ENCODE peak calls at places on chromosomes 7 and 10, in seven cellular contexts. One of them, this sample, is unnamed.

GRCh38 chr7:1466524-1467271 is 7.4 kb upstream of the MICALL2 start:
- DNase-seq in HCT116: no peak
- DNase-seq in dorsolateral prefrontal cortex: peak
- DNase-seq in HepG2: peak
- DNase-seq in HFFc6: peak
- DNase-seq in MM.1S: peak
- DNase-seq in BJ: peak
- DNase-seq in this sample: no peak

GRCh38 chr7:48089415-48089975 is 430 bp downstream of the UPP1 start:
- DNase-seq in HFFc6: no peak
- DNase-seq in MM.1S: no peak
- DNase-seq in BJ: no peak
- DNase-seq in HCT116: no peak
- DNase-seq in dorsolateral prefrontal cortex: peak
- DNase-seq in HepG2: no peak
- DNase-seq in this sample: peak

GRCh38 chr10:16458196-16458977 is 21.6 kb downstream of the PTER start:
- DNase-seq in MM.1S: no peak
- DNase-seq in HepG2: no peak
- DNase-seq in BJ: no peak
- DNase-seq in HFFc6: no peak
- DNase-seq in HCT116: no peak
- DNase-seq in dorsolateral prefrontal cortex: no peak
- DNase-seq in this sample: no peak

GRCh38 chr7:2701832-2702593 is 14.0 kb downstream of the AMZ1 start:
- DNase-seq in dorsolateral prefrontal cortex: peak
- DNase-seq in HepG2: no peak
- DNase-seq in MM.1S: no peak
- DNase-seq in HCT116: no peak
- DNase-seq in HFFc6: no peak
- DNase-seq in BJ: no peak
- DNase-seq in this sample: no peak

GRCh38 chr7:111006691-111007090 is 84.2 kb upstream of the LRRN3 start:
- DNase-seq in HFFc6: peak
- DNase-seq in MM.1S: no peak
- DNase-seq in dorsolateral prefrontal cortex: no peak
- DNase-seq in HCT116: no peak
- DNase-seq in BJ: no peak
- DNase-seq in HepG2: no peak
- DNase-seq in this sample: no peak

GRCh38 chr7:27442446-27442845 is 199.8 kb downstream of the EVX1 start:
- DNase-seq in dorsolateral prefrontal cortex: no peak
- DNase-seq in HepG2: no peak
- DNase-seq in HCT116: peak
- DNase-seq in BJ: no peak
- DNase-seq in HFFc6: peak
- DNase-seq in MM.1S: no peak
- DNase-seq in this sample: peak

GRCh38 chr7:23586159-23586558 is 11.0 kb upstream of the CCDC126 start:
- DNase-seq in MM.1S: no peak
- DNase-seq in BJ: no peak
- DNase-seq in HepG2: no peak
- DNase-seq in dorsolateral prefrontal cortex: no peak
- DNase-seq in HCT116: no peak
- DNase-seq in HFFc6: no peak
- DNase-seq in this sample: no peak

GRCh38 chr10:48551796-48552591 is 52.9 kb downstream of the ARHGAP22 start:
- DNase-seq in BJ: no peak
- DNase-seq in HCT116: peak
- DNase-seq in MM.1S: peak
- DNase-seq in dorsolateral prefrontal cortex: peak
- DNase-seq in HepG2: no peak
- DNase-seq in HFFc6: peak
- DNase-seq in this sample: peak

GRCh38 chr10:5975641-5976473 is 1.5 kb downstream of the IL15RA start:
- DNase-seq in HepG2: no peak
- DNase-seq in HFFc6: no peak
- DNase-seq in MM.1S: peak
- DNase-seq in HCT116: no peak
- DNase-seq in BJ: no peak
- DNase-seq in dorsolateral prefrontal cortex: no peak
- DNase-seq in this sample: no peak

GRCh38 chr7:42208586-42208985 is 28.4 kb downstream of the GLI3 start:
- DNase-seq in MM.1S: no peak
- DNase-seq in dorsolateral prefrontal cortex: no peak
- DNase-seq in HFFc6: peak
- DNase-seq in HCT116: no peak
- DNase-seq in HepG2: no peak
- DNase-seq in BJ: no peak
- DNase-seq in this sample: no peak

GRCh38 chr10:100769481-100769880 is 24.1 kb downstream of the PAX2 start:
- DNase-seq in HFFc6: no peak
- DNase-seq in BJ: no peak
- DNase-seq in HepG2: no peak
- DNase-seq in HCT116: no peak
- DNase-seq in MM.1S: no peak
- DNase-seq in dorsolateral prefrontal cortex: no peak
- DNase-seq in this sample: no peak

GRCh38 chr10:124646483-124647352 is 97.5 kb downstream of the FAM53B start:
- DNase-seq in HepG2: peak
- DNase-seq in HCT116: no peak
- DNase-seq in BJ: peak
- DNase-seq in HFFc6: peak
- DNase-seq in MM.1S: no peak
- DNase-seq in dorsolateral prefrontal cortex: peak
- DNase-seq in this sample: peak

GRCh38 chr7:107354639-107355038 is 115.2 kb upstream of the GPR22 start:
- DNase-seq in MM.1S: no peak
- DNase-seq in BJ: no peak
- DNase-seq in HFFc6: no peak
- DNase-seq in dorsolateral prefrontal cortex: no peak
- DNase-seq in HepG2: no peak
- DNase-seq in HCT116: no peak
- DNase-seq in this sample: no peak

GRCh38 chr7:150728011-150728410 is 9.2 kb upstream of the GIMAP5 start:
- DNase-seq in MM.1S: no peak
- DNase-seq in HCT116: no peak
- DNase-seq in HepG2: no peak
- DNase-seq in dorsolateral prefrontal cortex: no peak
- DNase-seq in HFFc6: no peak
- DNase-seq in BJ: no peak
- DNase-seq in this sample: no peak

GRCh38 chr7:30780909-30781308 is 9.7 kb downstream of the MINDY4 start:
- DNase-seq in HFFc6: no peak
- DNase-seq in HCT116: no peak
- DNase-seq in HepG2: no peak
- DNase-seq in BJ: no peak
- DNase-seq in MM.1S: no peak
- DNase-seq in dorsolateral prefrontal cortex: no peak
- DNase-seq in this sample: no peak

DNA sequence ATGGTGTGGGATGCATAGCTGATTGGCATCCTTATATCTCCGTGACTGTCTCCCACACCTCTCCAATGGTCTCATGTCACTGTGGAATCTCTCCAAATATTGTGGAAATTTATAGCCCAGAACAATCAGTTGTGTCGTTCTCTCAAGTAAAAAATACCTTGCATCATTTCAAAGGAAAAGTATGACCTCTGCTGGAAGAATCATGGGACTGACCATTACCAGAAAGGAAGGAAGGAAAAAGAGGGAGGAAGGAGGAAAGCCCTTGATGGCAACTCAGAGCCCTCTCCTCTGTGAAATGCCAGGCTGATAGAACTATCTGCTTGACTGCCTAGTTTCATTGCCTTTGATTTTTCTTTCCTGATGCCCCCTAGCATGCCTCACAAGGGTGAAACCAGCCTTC is 76.3 kb downstream of the FOXI2 start:
- DNase-seq in HCT116: peak
- DNase-seq in MM.1S: peak
- DNase-seq in HepG2: no peak
- DNase-seq in HFFc6: no peak
- DNase-seq in dorsolateral prefrontal cortex: no peak
- DNase-seq in BJ: no peak
- DNase-seq in this sample: no peak
- TF ChIP-seq CTCF in HCT116: peak
- TF ChIP-seq CTCF in MM.1S: peak
- TF ChIP-seq CTCF in HepG2: peak
- TF ChIP-seq CTCF in HFFc6: peak
- TF ChIP-seq CTCF in dorsolateral prefrontal cortex: peak
- TF ChIP-seq CTCF in BJ: no peak
- TF ChIP-seq CTCF in this sample: no peak

DNA sequence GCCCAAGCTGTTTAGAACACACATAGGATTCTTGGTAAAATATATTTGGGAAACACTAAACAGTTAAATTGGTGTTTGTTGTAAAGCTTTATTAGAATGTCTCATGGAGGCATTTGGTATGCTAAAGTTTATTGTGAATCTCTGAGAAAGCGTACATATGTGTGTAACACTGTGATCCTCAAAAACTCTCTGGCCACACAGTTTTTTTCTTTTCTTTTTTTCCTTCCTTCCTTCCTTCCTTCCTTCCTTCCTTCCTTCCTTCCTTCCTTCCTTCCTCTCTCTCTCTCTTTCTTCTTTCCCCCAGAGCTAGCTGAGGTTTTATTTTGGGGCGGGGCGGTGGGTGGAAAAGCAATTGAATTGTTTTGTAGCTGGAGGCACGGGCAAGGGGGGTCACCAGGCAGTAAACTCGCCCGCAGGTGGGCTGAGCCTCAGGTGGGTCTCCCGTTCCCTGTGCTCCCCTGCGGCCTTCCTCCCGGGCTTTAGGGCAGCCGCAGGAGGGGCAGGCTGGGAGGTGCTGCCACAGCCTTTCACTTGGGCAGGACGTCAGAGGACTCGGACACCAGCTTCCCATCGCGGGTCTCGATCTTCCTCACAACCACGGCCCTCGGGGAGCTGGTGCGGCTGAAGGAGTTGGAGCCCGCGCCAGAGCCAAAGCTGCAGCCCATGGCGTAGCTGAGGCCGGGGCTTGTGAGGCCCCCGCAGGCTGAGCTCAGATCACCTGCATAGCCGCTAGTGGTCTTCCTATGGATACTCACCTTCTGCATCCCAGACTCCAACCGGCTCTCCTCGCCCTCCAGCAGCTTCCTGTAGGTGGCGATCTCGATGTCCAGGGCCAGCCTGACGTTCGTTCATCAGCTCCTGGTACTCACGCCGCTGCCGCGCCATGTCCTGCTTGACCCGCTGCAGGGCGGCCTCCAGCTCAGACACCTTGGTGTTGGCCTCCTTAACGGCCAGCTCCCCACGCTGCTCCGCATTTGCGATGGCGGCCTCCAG is 459.0 kb downstream of the GATA3 start:
- DNase-seq in BJ: no peak
- DNase-seq in dorsolateral prefrontal cortex: no peak
- DNase-seq in HepG2: no peak
- DNase-seq in HCT116: no peak
- DNase-seq in HFFc6: no peak
- DNase-seq in MM.1S: no peak
- DNase-seq in this sample: no peak
- TF ChIP-seq CTCF in BJ: no peak
- TF ChIP-seq CTCF in dorsolateral prefrontal cortex: no peak
- TF ChIP-seq CTCF in HepG2: no peak
- TF ChIP-seq CTCF in HCT116: no peak
- TF ChIP-seq CTCF in HFFc6: no peak
- TF ChIP-seq CTCF in MM.1S: no peak
- TF ChIP-seq CTCF in this sample: no peak

GRCh38 chr7:142693911-142694310 is 55.4 kb upstream of the PRSS1 start:
- DNase-seq in MM.1S: no peak
- DNase-seq in BJ: no peak
- DNase-seq in HepG2: no peak
- DNase-seq in HCT116: no peak
- DNase-seq in HFFc6: no peak
- DNase-seq in dorsolateral prefrontal cortex: no peak
- DNase-seq in this sample: no peak

GRCh38 chr7:142690554-142691182 is 58.6 kb upstream of the PRSS1 start:
- DNase-seq in BJ: no peak
- DNase-seq in dorsolateral prefrontal cortex: no peak
- DNase-seq in MM.1S: no peak
- DNase-seq in HCT116: no peak
- DNase-seq in HepG2: no peak
- DNase-seq in HFFc6: no peak
- DNase-seq in this sample: no peak

GRCh38 chr7:142685877-142686508 is 63.3 kb upstream of the PRSS1 start:
- DNase-seq in HFFc6: no peak
- DNase-seq in MM.1S: no peak
- DNase-seq in dorsolateral prefrontal cortex: no peak
- DNase-seq in BJ: no peak
- DNase-seq in HepG2: no peak
- DNase-seq in HCT116: no peak
- DNase-seq in this sample: no peak

DNA sequence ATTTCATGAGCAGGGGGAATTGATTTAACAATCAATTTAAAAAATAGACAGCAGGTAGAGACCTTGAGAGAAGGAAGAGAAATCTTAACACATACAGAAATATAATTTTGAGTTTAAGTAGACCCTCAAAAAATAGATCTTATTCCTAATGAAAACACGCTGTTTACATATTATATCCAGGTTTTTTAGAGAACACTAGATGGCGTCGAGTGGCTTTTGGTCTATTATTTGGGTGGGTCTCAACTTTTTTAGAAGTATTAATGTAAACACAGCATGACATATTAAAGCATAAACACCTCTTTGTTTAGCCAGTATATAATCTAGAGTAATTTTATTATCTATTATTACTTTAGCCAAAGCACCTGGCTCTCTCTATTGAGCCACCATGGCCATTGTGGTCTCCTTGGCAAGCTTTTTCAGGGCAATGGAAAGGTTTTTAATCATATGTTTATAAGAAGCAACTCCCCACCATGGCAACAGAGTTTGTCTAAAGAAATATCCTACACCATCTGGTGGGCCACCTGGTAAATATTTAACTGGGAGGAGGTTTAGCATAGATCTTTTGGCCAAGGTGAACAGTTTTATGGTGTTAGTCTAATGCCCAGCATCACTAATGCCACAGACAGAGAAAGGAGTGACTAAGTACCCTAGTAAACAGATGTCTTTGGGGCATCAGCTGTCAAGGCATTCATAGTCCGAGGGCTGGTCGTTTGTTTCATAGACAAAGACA is 59.7 kb upstream of the PRSS1 start:
- DNase-seq in MM.1S: no peak
- DNase-seq in BJ: no peak
- DNase-seq in HCT116: no peak
- DNase-seq in HFFc6: no peak
- DNase-seq in dorsolateral prefrontal cortex: no peak
- DNase-seq in HepG2: no peak
- DNase-seq in this sample: no peak
- TF ChIP-seq CTCF in MM.1S: peak
- TF ChIP-seq CTCF in BJ: peak
- TF ChIP-seq CTCF in HCT116: peak
- TF ChIP-seq CTCF in HFFc6: peak
- TF ChIP-seq CTCF in dorsolateral prefrontal cortex: no peak
- TF ChIP-seq CTCF in HepG2: no peak
- TF ChIP-seq CTCF in this sample: no peak

DNA sequence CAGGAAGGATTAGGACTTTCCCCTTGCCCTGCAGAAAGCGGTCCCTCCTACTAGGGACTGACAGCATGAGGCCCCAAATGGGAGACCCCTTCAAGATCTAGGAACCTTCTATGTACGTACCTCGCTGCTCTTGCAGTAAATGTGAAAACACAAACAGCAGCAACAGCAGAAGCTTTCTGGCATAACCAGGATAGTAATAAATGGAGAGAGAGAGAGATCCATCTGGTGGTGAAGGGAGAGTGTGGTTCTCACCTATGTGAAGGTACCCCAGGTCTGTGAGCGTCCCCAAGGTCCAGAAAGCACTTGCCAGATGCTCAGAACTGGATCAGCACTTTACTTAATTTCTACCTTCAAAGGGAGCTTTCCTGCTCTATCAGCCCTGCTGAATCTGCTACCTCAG is 592.7 kb downstream of the PARD3 start:
- DNase-seq in HFFc6: no peak
- DNase-seq in MM.1S: no peak
- DNase-seq in BJ: no peak
- DNase-seq in dorsolateral prefrontal cortex: no peak
- DNase-seq in HCT116: no peak
- DNase-seq in HepG2: no peak
- DNase-seq in this sample: peak
- TF ChIP-seq CTCF in HFFc6: no peak
- TF ChIP-seq CTCF in MM.1S: no peak
- TF ChIP-seq CTCF in BJ: no peak
- TF ChIP-seq CTCF in dorsolateral prefrontal cortex: no peak
- TF ChIP-seq CTCF in HCT116: no peak
- TF ChIP-seq CTCF in HepG2: peak
- TF ChIP-seq CTCF in this sample: no peak